ENCODE peak calls at places on chromosome 3, in seven cellular contexts. I is body of pancreas, Z is right cardiac atrium, B is cardiac fibroblast, T is HTR-8/SVneo, Y is pons, V is AG20443. D is an unnamed sample.
A peak's percentile ranks its signal among the peaks of the same experiment; 100 is the strongest.

GRCh38 chr3:197516517-197516889 is 39.3 kb downstream of the BDH1 start:
- DNase-seq in I (peak; percentile 17), Z (no peak), B (peak; percentile 71), T (peak; percentile 78), Y (no peak), V (peak; percentile 76), D (peak; percentile 47)

GRCh38 chr3:40387001-40387894 is at the start of gene ENTPD3:
- DNase-seq in I (peak; percentile 79), Z (peak; percentile 30), B (no peak), T (no peak), Y (no peak), V (peak; percentile 67), D (peak; percentile 55)

GRCh38 chr3:43523454-43524053 is 98.3 kb downstream of the ANO10 start:
- DNase-seq in I (no peak), Z (no peak), B (no peak), T (no peak), Y (no peak), V (no peak), D (no peak)

GRCh38 chr3:13896473-13897154 is 16.7 kb upstream of the WNT7A start:
- DNase-seq in I (peak; percentile 73), Z (no peak), B (peak; percentile 72), T (peak; percentile 72), Y (peak; percentile 69), V (peak; percentile 70), D (peak; percentile 65)

GRCh38 chr3:182937293-182938051 is 42.9 kb downstream of the DCUN1D1 start:
- DNase-seq in I (no peak), Z (no peak), B (no peak), T (no peak), Y (no peak), V (no peak), D (no peak)

GRCh38 chr3:142447308-142447851 is 457 bp downstream of the XRN1 start:
- DNase-seq in I (peak; percentile 56), Z (peak; percentile 32), B (peak; percentile 56), T (peak; percentile 34), Y (peak; percentile 48), V (peak; percentile 51), D (peak; percentile 51)

GRCh38 chr3:15011174-15011573 is 53.9 kb downstream of the MRPS25 start:
- DNase-seq in I (no peak), Z (no peak), B (no peak), T (no peak), Y (no peak), V (no peak), D (peak; percentile 94)

GRCh38 chr3:109553573-109554371 is 216.4 kb upstream of the DPPA4 start:
- DNase-seq in I (no peak), Z (no peak), B (no peak), T (no peak), Y (no peak), V (no peak), D (no peak)

GRCh38 chr3:13021141-13021933 is 51.9 kb downstream of the IQSEC1 start:
- DNase-seq in I (peak; percentile 75), Z (no peak), B (no peak), T (no peak), Y (no peak), V (no peak), D (no peak)

GRCh38 chr3:13827699-13828098 is 52.2 kb downstream of the WNT7A start:
- DNase-seq in I (no peak), Z (no peak), B (no peak), T (no peak), Y (no peak), V (no peak), D (no peak)

GRCh38 chr3:9448071-9448470 is 50.7 kb downstream of the SETD5 start:
- DNase-seq in I (no peak), Z (no peak), B (no peak), T (no peak), Y (no peak), V (no peak), D (no peak)

GRCh38 chr3:63912768-63913588 is 795 bp upstream of the SCAANT1 start:
- DNase-seq in I (peak; percentile 79), Z (peak; percentile 65), B (peak; percentile 80), T (peak; percentile 62), Y (peak; percentile 30), V (peak; percentile 65), D (peak; percentile 76)

GRCh38 chr3:101944308-101944707 is 95.0 kb downstream of the NFKBIZ start:
- DNase-seq in I (no peak), Z (no peak), B (no peak), T (no peak), Y (no peak), V (no peak), D (no peak)

GRCh38 chr3:16842710-16843270 is 42.0 kb upstream of the PLCL2 start:
- DNase-seq in I (no peak), Z (no peak), B (no peak), T (no peak), Y (no peak), V (no peak), D (no peak)

GRCh38 chr3:64238971-64239667 is 13.9 kb upstream of the PRICKLE2 start:
- DNase-seq in I (peak; percentile 40), Z (peak; percentile 82), B (peak; percentile 96), T (peak; percentile 81), Y (no peak), V (peak; percentile 94), D (peak; percentile 14)

GRCh38 chr3:195240939-195241338 is 30.0 kb downstream of the XXYLT1 start:
- DNase-seq in I (no peak), Z (no peak), B (no peak), T (no peak), Y (no peak), V (no peak), D (no peak)

GRCh38 chr3:158731938-158732855 is at the start of gene RARRES1:
- DNase-seq in I (peak; percentile 74), Z (peak; percentile 76), B (peak; percentile 67), T (peak; percentile 28), Y (no peak), V (peak; percentile 78), D (no peak)

GRCh38 chr3:96538186-96538585 is 276.2 kb upstream of the EPHA6 start:
- DNase-seq in I (no peak), Z (no peak), B (no peak), T (no peak), Y (no peak), V (no peak), D (no peak)

GRCh38 chr3:149472393-149472792 is 2.1 kb upstream of the TM4SF4 start:
- DNase-seq in I (no peak), Z (no peak), B (peak; percentile 49), T (no peak), Y (no peak), V (no peak), D (no peak)

GRCh38 chr3:42780892-42781700 is 8.0 kb upstream of the CCDC13 start:
- DNase-seq in I (no peak), Z (no peak), B (peak; percentile 87), T (peak; percentile 51), Y (peak; percentile 85), V (peak; percentile 71), D (peak; percentile 45)

GRCh38 chr3:23459915-23460546 is 256.9 kb downstream of the UBE2E2 start:
- DNase-seq in I (no peak), Z (peak; percentile 20), B (no peak), T (no peak), Y (no peak), V (no peak), D (no peak)

GRCh38 chr3:121836069-121836468 is 1.1 kb downstream of the EAF2 start:
- DNase-seq in I (no peak), Z (no peak), B (no peak), T (no peak), Y (peak; percentile 6), V (no peak), D (no peak)

GRCh38 chr3:133958071-133958806 is 62.6 kb upstream of the RAB6B start:
- DNase-seq in I (peak; percentile 46), Z (no peak), B (no peak), T (no peak), Y (no peak), V (no peak), D (no peak)

GRCh38 chr3:134693226-134693625 is 42.4 kb upstream of the KY start:
- DNase-seq in I (no peak), Z (no peak), B (peak; percentile 17), T (no peak), Y (no peak), V (no peak), D (no peak)

GRCh38 chr3:72950801-72951200 is 45.8 kb upstream of the PPP4R2 start:
- DNase-seq in I (no peak), Z (no peak), B (no peak), T (no peak), Y (peak; percentile 92), V (no peak), D (no peak)

GRCh38 chr3:128277378-128278049 is 124.2 kb downstream of the EEFSEC start:
- DNase-seq in I (no peak), Z (no peak), B (no peak), T (no peak), Y (no peak), V (no peak), D (no peak)

GRCh38 chr3:135514064-135514455 is 451.5 kb upstream of the PPP2R3A start:
- DNase-seq in I (no peak), Z (no peak), B (no peak), T (no peak), Y (no peak), V (no peak), D (no peak)

GRCh38 chr3:46110701-46111493 is 83.6 kb upstream of the XCR1 start:
- DNase-seq in I (no peak), Z (peak; percentile 51), B (peak; percentile 86), T (peak; percentile 49), Y (peak; percentile 85), V (peak; percentile 35), D (peak; percentile 82)

GRCh38 chr3:119352235-119352634 is 58.1 kb downstream of the ARHGAP31 start:
- DNase-seq in I (no peak), Z (no peak), B (no peak), T (no peak), Y (peak; percentile 49), V (no peak), D (peak; percentile 83)

GRCh38 chr3:15325228-15325627 is 7.2 kb downstream of the SH3BP5 start:
- DNase-seq in I (no peak), Z (no peak), B (peak; percentile 79), T (peak; percentile 70), Y (no peak), V (peak; percentile 53), D (peak; percentile 78)

GRCh38 chr3:152737021-152737908 is 97.7 kb upstream of the P2RY1 start:
- DNase-seq in I (peak; percentile 6), Z (peak; percentile 24), B (peak; percentile 81), T (no peak), Y (no peak), V (peak; percentile 71), D (no peak)

GRCh38 chr3:196528639-196529233 is 13.6 kb upstream of the SMCO1 start:
- DNase-seq in I (peak; percentile 66), Z (peak; percentile 82), B (peak; percentile 76), T (peak; percentile 69), Y (peak; percentile 22), V (peak; percentile 90), D (peak; percentile 58)

GRCh38 chr3:184168363-184169120 is 6.1 kb upstream of the AP2M1 start:
- DNase-seq in I (no peak), Z (no peak), B (peak; percentile 75), T (peak; percentile 57), Y (no peak), V (peak; percentile 80), D (peak; percentile 72)

GRCh38 chr3:5017953-5018531 is 38.8 kb downstream of the BHLHE40 start:
- DNase-seq in I (peak; percentile 56), Z (peak; percentile 94), B (peak; percentile 70), T (no peak), Y (no peak), V (peak; percentile 77), D (no peak)

GRCh38 chr3:23254875-23255274 is 51.7 kb downstream of the UBE2E2 start:
- DNase-seq in I (no peak), Z (no peak), B (no peak), T (no peak), Y (no peak), V (no peak), D (no peak)

GRCh38 chr3:55147856-55148720 is 220.2 kb upstream of the LRTM1 start:
- DNase-seq in I (no peak), Z (no peak), B (peak; percentile 39), T (no peak), Y (no peak), V (no peak), D (no peak)

GRCh38 chr3:111859061-111859973 is at the start of gene PHLDB2:
- DNase-seq in I (peak; percentile 70), Z (peak; percentile 81), B (peak; percentile 92), T (peak; percentile 68), Y (no peak), V (peak; percentile 87), D (peak; percentile 99)

GRCh38 chr3:73625124-73625665 is 454 bp upstream of the PDZRN3 start:
- DNase-seq in I (peak; percentile 52), Z (peak; percentile 44), B (peak; percentile 78), T (no peak), Y (peak; percentile 44), V (peak; percentile 67), D (peak; percentile 24)